ENCODE peak calls at places on chromosomes 3 and 15, in seven cellular contexts. C is fibroblast of lung; M is HL-60; X is HCT116; E is Karpas-422; V is AG04450; U is CD8-positive, alpha-beta T cell. N is an unnamed sample.

GRCh38 chr15:68271854-68272471 is 5.6 kb upstream of the FEM1B start:
- DNase-seq in C (peak; percentile 95), M (no peak), X (peak; percentile 80), E (no peak), V (no peak), U (no peak), N (peak; percentile 100)

GRCh38 chr15:70164910-70165791 is 67.4 kb upstream of the TLE3 start:
- DNase-seq in C (no peak), M (no peak), X (no peak), E (no peak), V (no peak), U (no peak), N (no peak)

GRCh38 chr3:159938712-159939111 is 49.9 kb upstream of the IL12A start:
- DNase-seq in C (peak; percentile 48), M (no peak), X (no peak), E (no peak), V (no peak), U (no peak), N (no peak)

GRCh38 chr3:169060037-169060436 is 603.5 kb downstream of the MECOM start:
- DNase-seq in C (no peak), M (no peak), X (no peak), E (no peak), V (no peak), U (no peak), N (no peak)

GRCh38 chr3:18302517-18302916 is 122.6 kb downstream of the SATB1 start:
- DNase-seq in C (peak; percentile 20), M (no peak), X (no peak), E (peak; percentile 15), V (no peak), U (no peak), N (peak; percentile 10)

GRCh38 chr3:157453824-157454223 is 17.2 kb downstream of the PTX3 start:
- DNase-seq in C (no peak), M (no peak), X (no peak), E (no peak), V (no peak), U (no peak), N (no peak)

GRCh38 chr3:123499316-123499715 is 50.4 kb upstream of the ADCY5 start:
- DNase-seq in C (peak; percentile 77), M (no peak), X (no peak), E (no peak), V (peak; percentile 11), U (no peak), N (no peak)

GRCh38 chr3:100875239-100875638 is 118.0 kb downstream of the ABI3BP start:
- DNase-seq in C (peak; percentile 83), M (no peak), X (no peak), E (no peak), V (no peak), U (no peak), N (peak; percentile 43)

GRCh38 chr15:78778422-78778821 is 32.8 kb downstream of the ADAMTS7 start:
- DNase-seq in C (no peak), M (no peak), X (no peak), E (no peak), V (no peak), U (no peak), N (no peak)

GRCh38 chr3:126960604-126960995 is 22.3 kb upstream of the PLXNA1 start:
- DNase-seq in C (no peak), M (no peak), X (no peak), E (no peak), V (no peak), U (no peak), N (no peak)

GRCh38 chr3:190387578-190388213 is at the start of gene CLDN16:
- DNase-seq in C (peak; percentile 32), M (no peak), X (no peak), E (no peak), V (no peak), U (no peak), N (no peak)
- H3K27ac ChIP-seq in C (no peak within 1 kb of the TSS), M (no peak within 1 kb of the TSS), X (no peak within 1 kb of the TSS), E (no peak within 1 kb of the TSS), V (no peak within 1 kb of the TSS), U (no peak within 1 kb of the TSS), N (peak within 1 kb of the TSS; percentile 88)

GRCh38 chr3:24591661-24592555 is 97.3 kb upstream of the THRB start:
- DNase-seq in C (peak; percentile 52), M (no peak), X (no peak), E (no peak), V (no peak), U (no peak), N (peak; percentile 99)
- H3K27ac ChIP-seq in C (no peak overlapping the region), M (no peak overlapping the region), X (no peak overlapping the region), E (no peak overlapping the region), V (no peak overlapping the region), U (no peak overlapping the region), N (peak overlapping the region; percentile 86)

GRCh38 chr15:75696854-75697259 is 15.8 kb downstream of the CSPG4 start:
- DNase-seq in C (no peak), M (no peak), X (no peak), E (no peak), V (no peak), U (no peak), N (no peak)

GRCh38 chr15:75695634-75696302 is 16.9 kb downstream of the CSPG4 start:
- DNase-seq in C (no peak), M (no peak), X (no peak), E (peak; percentile 45), V (no peak), U (no peak), N (no peak)

GRCh38 chr15:75697523-75698398 is 14.9 kb downstream of the CSPG4 start:
- DNase-seq in C (peak; percentile 32), M (no peak), X (no peak), E (no peak), V (no peak), U (no peak), N (no peak)

GRCh38 chr15:75695206-75695605 is 17.4 kb downstream of the CSPG4 start:
- DNase-seq in C (no peak), M (no peak), X (no peak), E (no peak), V (no peak), U (no peak), N (no peak)

GRCh38 chr15:75696303-75696657 is 16.4 kb downstream of the CSPG4 start:
- DNase-seq in C (no peak), M (no peak), X (no peak), E (no peak), V (no peak), U (no peak), N (peak; percentile 79)
- H3K27ac ChIP-seq in C (peak overlapping the region; percentile 16), M (no peak overlapping the region), X (no peak overlapping the region), E (no peak overlapping the region), V (peak overlapping the region; percentile 21), U (no peak overlapping the region), N (peak overlapping the region; percentile 45)

GRCh38 chr3:178512627-178513026 is 23.6 kb upstream of the KCNMB2 start:
- DNase-seq in C (no peak), M (no peak), X (no peak), E (no peak), V (no peak), U (no peak), N (no peak)
- H3K27ac ChIP-seq in C (no peak overlapping the region), M (no peak overlapping the region), X (no peak overlapping the region), E (no peak overlapping the region), V (no peak overlapping the region), U (no peak overlapping the region), N (no peak overlapping the region)

GRCh38 chr15:62137216-62137884 is 27.7 kb downstream of the C2CD4B start:
- DNase-seq in C (no peak), M (no peak), X (no peak), E (no peak), V (no peak), U (no peak), N (no peak)
- H3K27ac ChIP-seq in C (no peak overlapping the region), M (no peak overlapping the region), X (no peak overlapping the region), E (no peak overlapping the region), V (no peak overlapping the region), U (no peak overlapping the region), N (peak overlapping the region; percentile 47)

GRCh38 chr3:10855083-10855870 is 39.2 kb downstream of the SLC6A11 start:
- DNase-seq in C (no peak), M (no peak), X (no peak), E (no peak), V (no peak), U (no peak), N (no peak)
- H3K27ac ChIP-seq in C (no peak overlapping the region), M (no peak overlapping the region), X (no peak overlapping the region), E (no peak overlapping the region), V (no peak overlapping the region), U (no peak overlapping the region), N (no peak overlapping the region)

DNA sequence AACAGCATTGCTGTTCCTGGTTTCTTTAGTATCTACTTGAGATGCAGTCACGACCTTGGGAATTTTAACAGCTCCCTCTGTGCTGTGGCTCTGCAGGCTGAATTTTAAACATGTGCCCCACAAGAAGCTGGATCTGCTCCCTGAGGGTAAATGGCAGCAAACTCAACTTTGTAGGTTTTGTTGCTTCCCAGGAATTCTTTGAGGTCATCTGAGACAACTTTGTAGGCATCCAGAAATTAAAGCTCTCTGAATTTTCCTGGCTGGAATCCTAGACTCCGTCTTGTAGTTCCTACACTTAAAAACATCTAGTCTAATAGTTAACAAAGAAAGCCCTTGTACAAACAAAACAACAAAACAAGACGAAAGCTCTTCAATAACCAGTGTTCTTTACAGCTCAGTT is 366.3 kb downstream of the FEZF2 start:
- DNase-seq in C (peak; percentile 65), M (no peak), X (no peak), E (no peak), V (no peak), U (no peak), N (no peak)
- H3K27ac ChIP-seq in C (no peak overlapping the region), M (no peak overlapping the region), X (no peak overlapping the region), E (no peak overlapping the region), V (no peak overlapping the region), U (no peak overlapping the region), N (no peak overlapping the region)

DNA sequence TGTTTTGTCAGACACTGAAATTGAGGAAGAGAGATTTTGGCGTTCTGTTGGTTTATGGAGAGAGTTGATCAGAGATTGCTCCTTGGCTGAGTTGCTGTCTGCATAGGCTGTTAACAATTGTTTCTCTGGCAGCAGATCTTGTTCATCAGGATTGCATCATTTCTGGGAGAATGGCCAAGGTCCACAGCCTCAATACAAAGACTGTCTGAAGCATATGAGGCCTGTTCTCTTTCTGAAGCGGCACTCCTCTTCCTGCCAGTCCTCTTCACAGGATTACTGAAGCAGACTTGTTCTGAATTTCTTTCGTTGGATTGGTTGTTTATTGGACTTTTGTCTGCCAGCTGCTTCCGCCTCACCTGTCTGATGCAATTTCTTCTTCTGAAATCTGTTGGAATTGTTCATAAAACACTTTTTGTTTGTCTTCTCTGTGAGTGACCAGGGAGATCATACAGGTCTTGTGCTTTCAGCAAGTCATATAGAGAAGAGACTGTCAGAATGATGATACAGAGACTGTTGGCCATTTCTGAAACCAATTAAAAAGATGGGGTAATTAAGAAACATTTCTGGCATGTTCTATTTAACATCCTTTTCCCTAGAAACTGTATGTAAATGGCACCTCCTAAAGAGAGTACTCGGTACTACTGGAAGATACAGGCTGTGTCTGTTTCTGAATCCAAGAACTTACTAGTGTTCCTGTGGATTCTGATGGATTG is 25.5 kb downstream of the SETD5 start:
- DNase-seq in C (peak; percentile 97), M (no peak), X (peak; percentile 91), E (no peak), V (peak; percentile 92), U (no peak), N (peak; percentile 91)
- H3K27ac ChIP-seq in C (peak overlapping the region; percentile 92), M (peak overlapping the region; percentile 10), X (peak overlapping the region; percentile 65), E (peak overlapping the region; percentile 32), V (peak overlapping the region; percentile 94), U (no peak overlapping the region), N (peak overlapping the region; percentile 99)

GRCh38 chr15:66842710-66843441 is 140.8 kb downstream of the SMAD6 start:
- DNase-seq in C (peak; percentile 64), M (no peak), X (no peak), E (no peak), V (no peak), U (no peak), N (no peak)
- H3K27ac ChIP-seq in C (peak overlapping the region; percentile 92), M (no peak overlapping the region), X (peak overlapping the region; percentile 88), E (no peak overlapping the region), V (peak overlapping the region; percentile 82), U (no peak overlapping the region), N (peak overlapping the region; percentile 73)